ENCODE peak calls at places on chromosomes 5 and 9, in four cellular contexts. K is sigmoid colon, G is choroid plexus epithelial cell, V is Peyer's patch. N is an unnamed sample.
A peak's percentile ranks its signal among the peaks of the same experiment; 100 is the strongest.

GRCh38 chr9:97768731-97769130 is 71.6 kb upstream of the XPA start:
- DNase-seq in K (no peak), G (peak; percentile 22), V (no peak), N (no peak)

GRCh38 chr9:16258708-16259107 is 611.8 kb downstream of the BNC2 start:
- DNase-seq in K (no peak), V (no peak), G (peak; percentile 42), N (no peak)

GRCh38 chr5:171776747-171777419 is 8.7 kb upstream of the SMIM23 start:
- DNase-seq in K (no peak), G (no peak), V (no peak), N (no peak)

GRCh38 chr5:10317825-10318682 is 10.4 kb upstream of the CMBL start:
- DNase-seq in G (no peak), K (peak; percentile 27), V (no peak), N (no peak)

GRCh38 chr5:72101828-72102227 is 5.4 kb upstream of the MAP1B start:
- DNase-seq in K (no peak), V (no peak), G (peak; percentile 16), N (no peak)

GRCh38 chr5:176427971-176428370 is 11.6 kb upstream of the CLTB start:
- DNase-seq in K (no peak), G (no peak), V (no peak), N (no peak)

GRCh38 chr5:177389368-177390169 is 5.3 kb downstream of the SLC34A1 start:
- DNase-seq in G (peak; percentile 96), K (no peak), V (peak; percentile 70), N (no peak)

GRCh38 chr5:10701567-10702039 is 59.4 kb downstream of the DAP start:
- DNase-seq in V (no peak), K (no peak), G (peak; percentile 75), N (no peak)

GRCh38 chr5:146772881-146773440 is 105.6 kb downstream of the PPP2R2B start:
- DNase-seq in K (no peak), G (no peak), V (no peak), N (no peak)

GRCh38 chr5:370959-371810 is 49.7 kb downstream of the AHRR start:
- DNase-seq in K (no peak), V (peak; percentile 39), G (no peak), N (peak; percentile 71)

GRCh38 chr9:134421888-134422287 is 95.6 kb downstream of the RXRA start:
- DNase-seq in G (no peak), K (no peak), V (no peak), N (no peak)

GRCh38 chr5:149030392-149030791 is 32.5 kb downstream of the SH3TC2 start:
- DNase-seq in V (no peak), K (no peak), G (peak; percentile 93), N (no peak)

GRCh38 chr9:82419827-82420486 is 431.4 kb downstream of the SPATA31D1 start:
- DNase-seq in G (no peak), K (no peak), V (no peak), N (no peak)

GRCh38 chr5:97243352-97243751 is 60.3 kb upstream of the RIOK2 start:
- DNase-seq in V (no peak), G (peak; percentile 8), K (no peak), N (no peak)

GRCh38 chr9:9557804-9558334 is 1054.9 kb downstream of the PTPRD start:
- DNase-seq in V (no peak), K (no peak), G (no peak), N (no peak)

GRCh38 chr5:132277971-132278964 is 15.9 kb upstream of the SLC22A4 start:
- DNase-seq in V (peak; percentile 70), G (no peak), K (peak; percentile 45), N (no peak)

GRCh38 chr5:147782053-147783028 is at the start of gene JAKMIP2:
- DNase-seq in V (peak; percentile 75), G (peak; percentile 94), K (peak; percentile 76), N (peak; percentile 95)

GRCh38 chr9:97772145-97772544 is 75.0 kb upstream of the XPA start:
- DNase-seq in V (no peak), G (no peak), K (no peak), N (no peak)

GRCh38 chr5:452856-453710 is 10.1 kb downstream of the EXOC3 start:
- DNase-seq in V (peak; percentile 47), G (no peak), K (peak; percentile 43), N (peak; percentile 80)

GRCh38 chr5:89117131-89117644 is 234.2 kb upstream of the MEF2C start:
- DNase-seq in V (peak; percentile 64), K (no peak), G (no peak), N (no peak)

GRCh38 chr5:161400583-161400982 is 145.9 kb downstream of the GABRB2 start:
- DNase-seq in K (no peak), G (no peak), V (no peak), N (no peak)

GRCh38 chr5:10352404-10353240 is 873 bp upstream of the MARCHF6 start:
- DNase-seq in G (peak; percentile 64), V (no peak), K (no peak), N (no peak)

GRCh38 chr5:133849116-133849515 is 119.3 kb downstream of the C5orf15 start:
- DNase-seq in V (no peak), K (no peak), G (no peak), N (no peak)

GRCh38 chr5:109347252-109347888 is 62.4 kb downstream of the PJA2 start:
- DNase-seq in V (no peak), K (peak; percentile 70), G (no peak), N (no peak)

GRCh38 chr9:130661461-130662098 is 2.8 kb upstream of the PRDM12 start:
- DNase-seq in G (no peak), K (no peak), V (no peak), N (no peak)

GRCh38 chr9:130663258-130664171 is 879 bp upstream of the PRDM12 start:
- DNase-seq in K (no peak), V (no peak), G (peak; percentile 18), N (no peak)

GRCh38 chr9:130660683-130661460 is 3.5 kb upstream of the PRDM12 start:
- DNase-seq in G (no peak), K (no peak), V (no peak), N (no peak)

GRCh38 chr9:130662927-130663257 is 1.5 kb upstream of the PRDM12 start:
- DNase-seq in G (no peak), K (no peak), V (no peak), N (no peak)

GRCh38 chr9:130662099-130662926 is 2.1 kb upstream of the PRDM12 start:
- DNase-seq in G (no peak), K (no peak), V (no peak), N (no peak)
- TF ChIP-seq CTCF in G (no peak), K (no peak), V (no peak), N (no peak)

DNA sequence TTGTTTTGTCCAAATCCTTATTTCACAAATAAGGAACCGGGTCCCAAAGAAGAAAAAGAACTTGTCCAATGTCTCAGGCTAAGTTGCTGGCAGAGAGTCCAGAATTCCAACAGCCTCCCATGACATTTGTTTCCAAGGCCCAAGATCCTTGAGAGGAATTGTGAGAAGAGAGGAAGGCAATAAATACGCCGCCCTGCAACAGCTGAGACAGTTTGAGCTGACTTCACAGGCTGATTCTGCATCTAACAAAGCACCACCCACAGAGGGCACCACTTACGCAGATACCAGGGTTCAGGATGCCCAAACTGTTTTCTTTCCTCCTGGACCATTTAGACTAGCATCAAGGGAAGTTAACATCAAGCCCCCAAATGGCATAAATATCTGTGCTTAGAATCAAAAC is 211.3 kb downstream of the FAM114A2 start:
- DNase-seq in G (no peak), K (peak; percentile 66), V (no peak), N (no peak)
- TF ChIP-seq CTCF in G (peak; percentile 9), K (no peak), V (no peak), N (peak; percentile 46)

GRCh38 chr5:55172937-55173695 is at the start of gene CDC20B:
- DNase-seq in V (peak; percentile 78), K (peak; percentile 78), G (peak; percentile 68), N (no peak)

GRCh38 chr5:55177078-55177477 is 4.1 kb upstream of the CDC20B start:
- DNase-seq in G (no peak), V (no peak), K (no peak), N (no peak)

GRCh38 chr5:55175781-55176175 is 2.8 kb upstream of the CDC20B start:
- DNase-seq in V (no peak), K (no peak), G (no peak), N (no peak)

GRCh38 chr5:55173696-55174101 is 722 bp upstream of the CDC20B start:
- DNase-seq in V (no peak), G (no peak), K (no peak), N (no peak)

GRCh38 chr5:55176176-55176818 is 3.3 kb upstream of the CDC20B start:
- DNase-seq in V (peak; percentile 50), K (no peak), G (no peak), N (no peak)
- TF ChIP-seq CTCF in V (no peak), K (no peak), G (no peak), N (peak; percentile 37)

GRCh38 chr5:137470111-137470920 is 28.8 kb downstream of the SPOCK1 start:
- DNase-seq in V (no peak), G (peak; percentile 73), K (peak; percentile 78), N (no peak)
- TF ChIP-seq CTCF in V (no peak), G (no peak), K (no peak), N (no peak)

DNA sequence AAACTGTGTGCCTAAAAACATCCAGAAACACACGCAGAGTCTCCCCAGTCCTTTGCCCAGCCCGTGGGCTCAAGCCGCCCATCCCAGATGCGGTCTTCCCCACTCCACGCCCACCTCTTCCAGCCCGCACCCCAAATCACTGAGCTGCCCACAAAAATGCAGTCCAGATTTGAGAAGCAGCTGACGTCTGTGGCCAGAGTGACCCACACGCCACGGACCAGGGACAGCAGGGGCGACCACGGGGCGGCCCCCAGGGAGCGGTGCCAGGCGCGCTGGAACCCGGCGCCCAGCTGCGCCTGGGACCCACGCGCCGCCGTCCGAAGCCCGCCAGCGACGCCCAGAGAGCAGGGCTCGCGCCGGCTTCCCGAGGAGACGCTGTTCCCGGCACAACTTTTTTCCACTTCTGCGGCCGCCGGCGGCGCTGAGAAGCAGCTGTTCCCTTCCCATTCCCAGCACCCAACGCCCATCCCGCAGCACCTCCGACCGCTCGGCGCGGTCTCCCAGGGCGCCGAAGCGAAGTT is 674 bp downstream of the LHFPL2 start:
- DNase-seq in G (peak; percentile 50), K (peak; percentile 85), V (peak; percentile 70), N (no peak)
- TF ChIP-seq CTCF in G (peak; percentile 13), K (no peak), V (no peak), N (peak; percentile 56)

GRCh38 chr5:138068742-138069375 is 15.0 kb upstream of the WNT8A start:
- DNase-seq in G (peak; percentile 89), K (peak; percentile 77), V (peak; percentile 89), N (no peak)
- TF ChIP-seq CTCF in G (peak; percentile 94), K (peak; percentile 61), V (peak; percentile 41), N (peak; percentile 90)

GRCh38 chr9:5263568-5264218 is 32.5 kb downstream of the INSL4 start:
- DNase-seq in G (peak; percentile 63), V (no peak), K (no peak), N (no peak)

GRCh38 chr9:5269249-5269715 is 35.2 kb downstream of the RLN2 start:
- DNase-seq in G (peak; percentile 80), K (no peak), V (no peak), N (no peak)

GRCh38 chr9:5264219-5264595 is 33.0 kb downstream of the INSL4 start:
- DNase-seq in G (no peak), V (no peak), K (no peak), N (no peak)

DNA sequence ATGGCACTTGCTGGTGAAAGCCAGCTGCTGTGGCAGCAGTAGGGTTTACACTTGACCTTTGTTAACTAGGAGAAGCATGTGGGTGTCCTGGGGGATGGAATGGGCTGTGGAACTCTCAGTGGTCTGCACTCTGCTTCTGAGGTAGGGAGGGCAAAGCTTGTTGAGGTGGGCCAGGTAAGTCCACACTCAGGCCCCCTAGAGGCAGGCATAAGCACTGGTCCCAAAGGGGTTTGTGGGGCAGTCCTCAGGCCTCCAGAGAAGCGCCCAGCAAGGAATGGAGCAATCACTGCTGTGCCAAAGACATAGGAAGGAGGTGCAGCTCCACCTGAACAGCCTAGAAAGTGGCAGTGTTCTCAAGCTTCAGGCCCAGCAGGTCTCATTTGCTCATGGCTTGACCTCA is 34.7 kb downstream of the INSL4 start:
- DNase-seq in G (no peak), K (no peak), V (no peak), N (no peak)
- TF ChIP-seq CTCF in G (no peak), K (no peak), V (no peak), N (no peak)